ENCODE peak calls at places on chromosome 1, in eight cellular contexts. One of them, this sample, is unnamed.
A peak's percentile ranks its signal among the peaks of the same experiment; 100 is the strongest.

GRCh38 chr1:199590708-199591107 is 436.8 kb upstream of the NR5A2 start:
- DNase-seq in sigmoid colon: no peak
- DNase-seq in heart left ventricle: no peak
- DNase-seq in body of pancreas: no peak
- DNase-seq in transverse colon: no peak
- DNase-seq in IMR-90: no peak
- DNase-seq in HepG2: no peak
- DNase-seq in A549: no peak
- DNase-seq in this sample: no peak

GRCh38 chr1:77608893-77609292 is 73.6 kb downstream of the ZZZ3 start:
- DNase-seq in sigmoid colon: no peak
- DNase-seq in heart left ventricle: no peak
- DNase-seq in body of pancreas: no peak
- DNase-seq in transverse colon: no peak
- DNase-seq in IMR-90: no peak
- DNase-seq in HepG2: no peak
- DNase-seq in A549: no peak
- DNase-seq in this sample: no peak

GRCh38 chr1:214602764-214603657 is at the start of gene CENPF:
- DNase-seq in sigmoid colon: peak; percentile 98
- DNase-seq in heart left ventricle: peak; percentile 96
- DNase-seq in body of pancreas: peak; percentile 95
- DNase-seq in transverse colon: peak; percentile 94
- DNase-seq in IMR-90: peak; percentile 99
- DNase-seq in HepG2: peak; percentile 98
- DNase-seq in A549: peak; percentile 99
- DNase-seq in this sample: peak; percentile 94

GRCh38 chr1:32818804-32819541 is 1.5 kb downstream of the S100PBP start:
- DNase-seq in sigmoid colon: no peak
- DNase-seq in heart left ventricle: no peak
- DNase-seq in body of pancreas: no peak
- DNase-seq in transverse colon: peak; percentile 43
- DNase-seq in IMR-90: no peak
- DNase-seq in HepG2: no peak
- DNase-seq in A549: no peak
- DNase-seq in this sample: no peak

GRCh38 chr1:64864018-64864945 is 102.1 kb downstream of the JAK1 start:
- DNase-seq in sigmoid colon: peak; percentile 80
- DNase-seq in heart left ventricle: peak; percentile 88
- DNase-seq in body of pancreas: peak; percentile 36
- DNase-seq in transverse colon: peak; percentile 78
- DNase-seq in IMR-90: no peak
- DNase-seq in HepG2: no peak
- DNase-seq in A549: peak; percentile 12
- DNase-seq in this sample: peak; percentile 88

GRCh38 chr1:244344001-244344400 is 107.7 kb downstream of the ADSS2 start:
- DNase-seq in sigmoid colon: no peak
- DNase-seq in heart left ventricle: no peak
- DNase-seq in body of pancreas: no peak
- DNase-seq in transverse colon: no peak
- DNase-seq in IMR-90: no peak
- DNase-seq in HepG2: no peak
- DNase-seq in A549: no peak
- DNase-seq in this sample: no peak

GRCh38 chr1:173353346-173353745 is 123.8 kb upstream of the PRDX6 start:
- DNase-seq in sigmoid colon: no peak
- DNase-seq in heart left ventricle: no peak
- DNase-seq in body of pancreas: no peak
- DNase-seq in transverse colon: no peak
- DNase-seq in IMR-90: no peak
- DNase-seq in HepG2: no peak
- DNase-seq in A549: no peak
- DNase-seq in this sample: no peak

GRCh38 chr1:186474208-186474607 is 13.3 kb upstream of the PDC start:
- DNase-seq in sigmoid colon: no peak
- DNase-seq in heart left ventricle: no peak
- DNase-seq in body of pancreas: no peak
- DNase-seq in transverse colon: no peak
- DNase-seq in IMR-90: peak; percentile 78
- DNase-seq in HepG2: no peak
- DNase-seq in A549: peak; percentile 12
- DNase-seq in this sample: no peak

GRCh38 chr1:200923607-200924006 is 28.9 kb downstream of the INAVA start:
- DNase-seq in sigmoid colon: no peak
- DNase-seq in heart left ventricle: no peak
- DNase-seq in body of pancreas: no peak
- DNase-seq in transverse colon: no peak
- DNase-seq in IMR-90: peak; percentile 4
- DNase-seq in HepG2: peak; percentile 69
- DNase-seq in A549: no peak
- DNase-seq in this sample: no peak

GRCh38 chr1:150696590-150696989 is 364 bp downstream of the GOLPH3L start:
- DNase-seq in sigmoid colon: no peak
- DNase-seq in heart left ventricle: no peak
- DNase-seq in body of pancreas: no peak
- DNase-seq in transverse colon: no peak
- DNase-seq in IMR-90: no peak
- DNase-seq in HepG2: no peak
- DNase-seq in A549: peak; percentile 12
- DNase-seq in this sample: no peak

GRCh38 chr1:150695561-150695960 is 1.4 kb downstream of the GOLPH3L start:
- DNase-seq in sigmoid colon: no peak
- DNase-seq in heart left ventricle: no peak
- DNase-seq in body of pancreas: no peak
- DNase-seq in transverse colon: no peak
- DNase-seq in IMR-90: peak; percentile 12
- DNase-seq in HepG2: no peak
- DNase-seq in A549: no peak
- DNase-seq in this sample: no peak

GRCh38 chr1:150692720-150693119 is 4.2 kb downstream of the GOLPH3L start:
- DNase-seq in sigmoid colon: no peak
- DNase-seq in heart left ventricle: no peak
- DNase-seq in body of pancreas: no peak
- DNase-seq in transverse colon: no peak
- DNase-seq in IMR-90: peak; percentile 8
- DNase-seq in HepG2: no peak
- DNase-seq in A549: no peak
- DNase-seq in this sample: no peak

GRCh38 chr1:150696151-150696550 is 803 bp downstream of the GOLPH3L start:
- DNase-seq in sigmoid colon: no peak
- DNase-seq in heart left ventricle: no peak
- DNase-seq in body of pancreas: no peak
- DNase-seq in transverse colon: no peak
- DNase-seq in IMR-90: no peak
- DNase-seq in HepG2: no peak
- DNase-seq in A549: peak; percentile 5
- DNase-seq in this sample: no peak

DNA sequence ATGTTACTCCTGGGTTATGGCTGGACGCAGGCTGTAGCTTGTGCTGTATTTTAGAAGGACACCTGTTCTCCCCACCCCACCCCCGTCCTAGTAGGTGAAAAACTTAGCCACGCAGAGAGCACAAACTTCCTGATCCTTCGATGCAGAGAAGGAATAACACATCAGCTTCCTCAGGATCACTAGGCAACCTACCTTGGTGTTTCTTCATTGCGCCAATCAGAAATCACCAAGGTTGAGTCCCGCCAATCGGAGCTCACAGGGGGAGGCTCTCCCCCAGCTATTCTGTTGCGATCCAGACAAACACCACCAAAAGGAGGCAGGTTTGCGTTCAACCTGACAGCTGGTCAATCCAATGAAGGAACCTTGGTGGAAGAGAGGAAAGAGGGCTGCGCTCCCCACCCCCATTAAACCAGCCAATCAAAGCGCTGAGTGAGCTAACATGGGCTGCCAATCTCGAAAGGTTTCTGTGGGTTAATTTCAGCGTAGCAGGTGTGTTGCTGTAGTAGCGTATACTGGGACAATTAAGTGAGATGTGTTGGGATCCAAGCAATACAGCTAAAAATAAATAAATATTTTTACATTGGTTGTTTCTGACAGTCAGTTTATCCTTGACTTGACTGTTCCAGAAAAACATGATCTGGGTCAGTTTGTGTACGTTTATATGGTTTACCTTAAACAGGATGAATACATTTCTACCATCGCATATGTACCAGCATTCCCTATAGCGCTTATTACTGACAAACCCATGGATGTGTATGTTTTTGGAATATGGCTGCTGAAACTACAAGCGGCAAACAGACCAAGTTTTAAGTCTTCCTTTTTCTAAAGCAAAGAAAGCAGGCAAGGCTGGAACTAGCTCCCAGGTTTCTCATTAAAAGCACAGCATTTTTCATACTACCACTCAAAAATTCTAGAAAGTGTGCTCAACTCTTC is at the start of gene GOLPH3L:
- DNase-seq in sigmoid colon: peak; percentile 98
- DNase-seq in heart left ventricle: peak; percentile 85
- DNase-seq in body of pancreas: peak; percentile 96
- DNase-seq in transverse colon: peak; percentile 96
- DNase-seq in IMR-90: peak; percentile 98
- DNase-seq in HepG2: peak; percentile 99
- DNase-seq in A549: peak; percentile 98
- DNase-seq in this sample: peak; percentile 97
- TF ChIP-seq POLR2A in sigmoid colon: no peak
- TF ChIP-seq POLR2A in heart left ventricle: peak; percentile 54
- TF ChIP-seq POLR2A in body of pancreas: peak; percentile 94
- TF ChIP-seq POLR2A in transverse colon: peak; percentile 95
- TF ChIP-seq POLR2A in IMR-90: peak; percentile 70
- TF ChIP-seq POLR2A in HepG2: peak; percentile 73
- TF ChIP-seq POLR2A in A549: peak; percentile 40
- TF ChIP-seq POLR2A in this sample: no peak

DNA sequence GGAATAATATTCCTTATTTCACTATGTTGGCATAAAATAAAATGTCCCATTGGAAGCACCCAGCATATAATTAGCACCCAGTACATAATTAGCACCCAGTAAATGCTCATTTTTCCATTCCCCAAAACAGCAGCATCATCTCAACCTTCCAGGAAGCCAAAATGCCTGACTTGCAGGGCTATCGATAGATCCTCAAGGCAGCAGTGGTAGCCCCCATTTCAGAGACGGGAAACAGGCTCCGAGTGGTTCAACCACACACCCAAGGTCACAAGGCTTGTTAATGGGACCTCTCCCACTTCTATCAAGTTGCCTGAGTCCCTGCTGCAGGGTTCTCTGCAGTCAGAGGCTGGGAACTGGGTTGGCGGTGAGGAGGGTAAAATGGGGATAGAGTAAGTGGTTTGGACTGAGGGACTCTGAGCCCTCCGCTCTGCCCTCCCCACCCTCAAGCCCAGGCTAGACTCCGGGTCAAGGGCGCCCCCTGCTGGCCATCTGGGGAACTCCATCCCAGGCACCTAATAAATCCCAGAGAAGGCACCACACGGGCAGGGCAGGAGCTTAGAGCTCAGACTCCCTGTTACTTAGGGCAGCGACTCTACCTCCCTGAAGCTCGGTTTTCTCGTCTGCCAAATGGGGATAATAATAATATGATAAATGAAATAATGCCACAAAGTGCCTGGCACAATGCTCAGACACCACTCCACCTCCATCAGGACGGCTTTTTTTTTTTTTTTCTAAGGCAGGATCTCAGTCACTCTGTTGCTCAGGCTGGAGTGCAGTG is 21.9 kb upstream of the LAPTM5 start:
- DNase-seq in sigmoid colon: peak; percentile 91
- DNase-seq in heart left ventricle: peak; percentile 91
- DNase-seq in body of pancreas: peak; percentile 73
- DNase-seq in transverse colon: peak; percentile 89
- DNase-seq in IMR-90: peak; percentile 48
- DNase-seq in HepG2: peak; percentile 59
- DNase-seq in A549: peak; percentile 67
- DNase-seq in this sample: peak; percentile 84
- H3K4me1 ChIP-seq in sigmoid colon: no peaks in the 10 kb centered on the region
- H3K4me1 ChIP-seq in heart left ventricle: peaks cover 4% of the 10 kb centered on the region
- H3K4me1 ChIP-seq in body of pancreas: peaks cover 7% of the 10 kb centered on the region
- H3K4me1 ChIP-seq in transverse colon: peaks cover 6% of the 10 kb centered on the region
- H3K4me1 ChIP-seq in IMR-90: no peaks in the 10 kb centered on the region
- H3K4me1 ChIP-seq in HepG2: peaks cover 22% of the 10 kb centered on the region
- H3K4me1 ChIP-seq in A549: no peaks in the 10 kb centered on the region
- H3K4me1 ChIP-seq in this sample: peaks cover 12% of the 10 kb centered on the region

GRCh38 chr1:2586154-2587070 is at the start of gene PRXL2B:
- DNase-seq in sigmoid colon: peak; percentile 100
- DNase-seq in heart left ventricle: peak; percentile 100
- DNase-seq in body of pancreas: peak; percentile 99
- DNase-seq in transverse colon: peak; percentile 100
- DNase-seq in IMR-90: peak; percentile 98
- DNase-seq in HepG2: peak; percentile 94
- DNase-seq in A549: peak; percentile 97
- DNase-seq in this sample: peak; percentile 100
- TF ChIP-seq POLR2A in sigmoid colon: peak; percentile 50
- TF ChIP-seq POLR2A in heart left ventricle: peak; percentile 95
- TF ChIP-seq POLR2A in body of pancreas: peak; percentile 72
- TF ChIP-seq POLR2A in transverse colon: peak; percentile 54
- TF ChIP-seq POLR2A in IMR-90: no peak
- TF ChIP-seq POLR2A in HepG2: no peak
- TF ChIP-seq POLR2A in A549: peak; percentile 69
- TF ChIP-seq POLR2A in this sample: peak; percentile 90

DNA sequence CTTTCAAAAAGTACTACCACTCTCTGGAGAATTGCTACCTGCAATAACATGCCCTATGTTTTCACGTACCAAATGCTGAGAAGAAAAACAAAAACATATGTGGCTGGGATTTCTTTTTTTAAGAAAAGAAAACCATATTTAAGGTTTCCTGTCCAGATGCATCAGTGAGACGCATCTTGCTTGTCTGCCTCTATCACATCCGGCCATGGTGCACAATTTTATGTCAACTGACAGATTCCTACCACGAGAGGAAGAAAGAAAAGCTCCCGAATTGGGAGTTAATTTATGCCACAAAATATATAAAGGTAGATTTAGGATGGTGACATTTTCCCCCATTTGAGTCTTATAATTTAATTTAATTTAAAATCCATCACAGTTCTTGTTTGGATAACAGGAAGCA is 62.3 kb upstream of the COL24A1 start:
- DNase-seq in sigmoid colon: no peak
- DNase-seq in heart left ventricle: no peak
- DNase-seq in body of pancreas: no peak
- DNase-seq in transverse colon: no peak
- DNase-seq in IMR-90: no peak
- DNase-seq in HepG2: no peak
- DNase-seq in A549: no peak
- DNase-seq in this sample: no peak
- H3K4me1 ChIP-seq in sigmoid colon: no peaks in the 10 kb centered on the region
- H3K4me1 ChIP-seq in heart left ventricle: no peaks in the 10 kb centered on the region
- H3K4me1 ChIP-seq in body of pancreas: no peaks in the 10 kb centered on the region
- H3K4me1 ChIP-seq in transverse colon: no peaks in the 10 kb centered on the region
- H3K4me1 ChIP-seq in IMR-90: no peaks in the 10 kb centered on the region
- H3K4me1 ChIP-seq in HepG2: no peaks in the 10 kb centered on the region
- H3K4me1 ChIP-seq in A549: no peaks in the 10 kb centered on the region
- H3K4me1 ChIP-seq in this sample: no peaks in the 10 kb centered on the region

DNA sequence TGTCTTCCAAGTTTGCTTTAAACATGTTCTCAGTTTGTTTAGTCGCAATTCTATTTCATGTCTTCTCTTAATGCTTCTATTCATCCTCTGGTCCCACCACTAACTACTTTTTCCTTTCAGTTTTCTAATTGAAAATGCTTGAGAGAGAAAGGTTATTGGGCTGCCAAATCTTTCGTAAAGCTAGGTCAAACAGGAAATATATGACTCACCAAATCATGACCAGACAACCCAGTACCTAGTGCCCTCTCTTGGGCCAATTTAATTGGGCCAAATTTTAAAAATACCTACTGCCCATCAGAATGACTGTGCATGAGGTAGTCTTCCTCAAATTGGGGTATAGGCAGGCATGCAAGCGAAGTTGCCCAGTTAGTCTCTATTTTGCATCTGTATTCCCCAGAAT is 295.4 kb upstream of the PBX1 start:
- DNase-seq in sigmoid colon: no peak
- DNase-seq in heart left ventricle: no peak
- DNase-seq in body of pancreas: no peak
- DNase-seq in transverse colon: no peak
- DNase-seq in IMR-90: no peak
- DNase-seq in HepG2: no peak
- DNase-seq in A549: no peak
- DNase-seq in this sample: no peak
- TF ChIP-seq POLR2A in sigmoid colon: no peak
- TF ChIP-seq POLR2A in heart left ventricle: no peak
- TF ChIP-seq POLR2A in body of pancreas: no peak
- TF ChIP-seq POLR2A in transverse colon: no peak
- TF ChIP-seq POLR2A in IMR-90: no peak
- TF ChIP-seq POLR2A in HepG2: no peak
- TF ChIP-seq POLR2A in A549: no peak
- TF ChIP-seq POLR2A in this sample: no peak

This sample was measured in right lobe of liver.